ENCODE peak calls at places on chromosomes 7 and 10, in nine cellular contexts. C is tibial artery; W is ovary; B is psoas muscle; A is CD8-positive, alpha-beta T cell; T is pancreas; U is AG09309; G is prostate gland; F is body of pancreas. V is an unnamed sample.

GRCh38 chr10:51706225-51706624 is 6.8 kb upstream of the CSTF2T start:
- DNase-seq in T (no peak), U (peak; percentile 87), W (peak; percentile 89), G (no peak), C (peak; percentile 95), A (no peak), B (peak; percentile 68), F (peak; percentile 89), V (peak; percentile 50)

GRCh38 chr10:88979153-88979562 is 11.4 kb upstream of the FAS start:
- DNase-seq in F (no peak), B (peak; percentile 56), W (peak; percentile 66), A (no peak), G (peak; percentile 28), U (peak; percentile 82), T (no peak), C (peak; percentile 54), V (peak; percentile 94)

GRCh38 chr10:48399551-48399950 is 93.1 kb downstream of the MAPK8 start:
- DNase-seq in F (no peak), G (no peak), W (no peak), U (no peak), A (no peak), C (no peak), T (no peak), B (no peak), V (no peak)

GRCh38 chr7:377069-378040 is 87.4 kb downstream of the FOXL3 start:
- DNase-seq in G (no peak), W (peak; percentile 20), A (peak; percentile 7), C (peak; percentile 18), U (no peak), F (peak; percentile 21), B (no peak), T (peak; percentile 21), V (no peak)

GRCh38 chr10:93873427-93874115 is 20.2 kb upstream of the SLC35G1 start:
- DNase-seq in W (no peak), G (no peak), U (peak; percentile 33), T (no peak), C (no peak), A (no peak), B (no peak), F (no peak), V (peak; percentile 53)

GRCh38 chr10:4051011-4051407 is 266.0 kb upstream of the KLF6 start:
- DNase-seq in C (peak; percentile 81), A (no peak), G (no peak), B (no peak), F (peak; percentile 37), W (no peak), T (no peak), U (no peak), V (peak; percentile 25)

GRCh38 chr7:14938181-14938580 is 35.6 kb upstream of the DGKB start:
- DNase-seq in T (no peak), G (no peak), F (no peak), C (no peak), U (no peak), A (no peak), W (no peak), B (no peak), V (no peak)

GRCh38 chr10:48289652-48290238 is 15.2 kb upstream of the FRMPD2 start:
- DNase-seq in G (peak; percentile 50), F (peak; percentile 40), W (no peak), B (peak; percentile 27), A (peak; percentile 39), T (peak; percentile 30), U (peak; percentile 10), C (peak; percentile 43), V (peak; percentile 30)

GRCh38 chr7:127809285-127809702 is 157.3 kb downstream of the SND1 start:
- DNase-seq in U (no peak), G (no peak), C (no peak), W (no peak), F (no peak), A (no peak), T (no peak), B (peak; percentile 42), V (peak; percentile 41)

GRCh38 chr10:120700421-120700820 is 150.7 kb upstream of the WDR11 start:
- DNase-seq in G (no peak), A (no peak), U (no peak), B (no peak), W (no peak), F (no peak), T (no peak), C (no peak), V (no peak)

GRCh38 chr10:117000580-117000979 is 4.4 kb downstream of the SHTN1 start:
- DNase-seq in U (no peak), A (no peak), G (no peak), F (no peak), B (no peak), W (no peak), C (no peak), T (no peak), V (no peak)

GRCh38 chr7:204326-204725 is 12.0 kb downstream of the FAM20C start:
- DNase-seq in B (no peak), G (no peak), A (no peak), W (no peak), F (no peak), U (no peak), C (no peak), T (no peak), V (no peak)

GRCh38 chr7:35839860-35840854 is 39.3 kb downstream of the SEPTIN7 start:
- DNase-seq in F (no peak), U (peak; percentile 21), G (no peak), B (no peak), T (no peak), W (no peak), C (no peak), A (no peak), V (peak; percentile 52)

GRCh38 chr7:30846378-30846777 is 65.3 kb upstream of the AQP1 start:
- DNase-seq in T (no peak), F (peak; percentile 40), C (no peak), U (no peak), G (peak; percentile 69), A (no peak), W (no peak), B (no peak), V (no peak)

GRCh38 chr10:86956195-86956840 is 1.1 kb downstream of the MMRN2 start:
- DNase-seq in A (no peak), W (no peak), G (no peak), F (no peak), T (no peak), C (no peak), U (no peak), B (no peak), V (no peak)

GRCh38 chr10:86952106-86952505 is 5.3 kb downstream of the MMRN2 start:
- DNase-seq in U (no peak), W (peak; percentile 9), C (no peak), B (no peak), A (no peak), F (no peak), G (no peak), T (no peak), V (no peak)

GRCh38 chr10:86955501-86956194 is 1.8 kb downstream of the MMRN2 start:
- DNase-seq in T (no peak), A (no peak), B (no peak), W (peak; percentile 44), F (no peak), U (no peak), G (no peak), C (no peak), V (no peak)

GRCh38 chr10:86954681-86955500 is 2.5 kb downstream of the MMRN2 start:
- DNase-seq in A (no peak), U (no peak), F (no peak), G (no peak), W (no peak), B (no peak), T (no peak), C (no peak), V (no peak)

DNA sequence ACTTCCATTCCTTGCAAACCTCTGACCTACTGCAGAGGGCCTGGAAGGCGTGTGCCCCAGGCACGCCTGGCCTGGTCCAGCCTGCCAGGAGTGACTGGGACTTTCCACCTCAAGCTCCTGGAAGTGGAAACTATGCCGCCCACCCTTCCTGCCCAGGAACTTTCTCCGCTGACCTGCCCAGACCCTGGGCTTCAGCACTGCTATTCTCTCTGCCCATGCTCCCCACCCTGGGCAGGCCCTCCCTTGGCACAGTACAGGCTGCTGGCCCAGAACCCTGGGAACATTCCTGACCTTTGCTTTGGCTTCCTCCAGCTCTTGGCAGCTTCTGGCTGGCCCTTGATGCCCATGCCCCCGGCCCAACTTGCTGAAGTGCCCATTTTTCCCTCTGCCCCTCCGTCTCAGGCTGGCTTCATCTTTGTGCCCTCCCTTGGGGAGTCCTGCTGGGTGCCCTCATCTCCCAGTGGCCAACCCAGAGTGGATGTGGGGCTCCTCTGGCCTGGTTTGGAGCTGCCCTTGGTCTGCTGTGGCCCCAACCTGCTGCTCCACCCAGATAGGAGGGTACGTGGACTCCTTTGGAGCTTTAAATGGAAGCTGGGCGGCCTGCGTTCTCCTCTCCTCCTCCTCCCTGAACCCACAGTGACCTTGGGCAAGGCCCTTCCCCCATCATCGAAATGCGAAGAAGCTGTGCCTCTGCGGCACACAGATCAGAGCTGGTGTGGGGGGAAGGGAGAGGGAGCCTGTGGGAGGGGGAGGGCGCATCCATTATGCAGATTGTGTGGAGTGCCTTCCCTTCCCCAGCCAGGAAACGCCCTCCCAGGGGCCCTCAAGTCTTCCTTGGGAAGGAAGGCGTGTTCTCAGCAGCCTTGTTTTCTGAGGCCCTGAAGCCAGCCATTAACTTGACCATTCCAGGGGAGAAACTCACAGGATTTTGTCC is 3.4 kb downstream of the MMRN2 start:
- DNase-seq in T (no peak), G (no peak), W (peak; percentile 90), B (peak; percentile 61), U (no peak), C (peak; percentile 75), F (no peak), A (no peak), V (peak; percentile 53)
- H3K4me3 ChIP-seq in T (no peak overlapping the region), G (no peak overlapping the region), W (no peak overlapping the region), B (peak overlapping the region; percentile 59), U (no peak overlapping the region), C (peak overlapping the region; percentile 20), F (no peak overlapping the region), A (no peak overlapping the region), V (no peak overlapping the region)

GRCh38 chr7:33986951-33987948 is 81.9 kb downstream of the BMPER start:
- DNase-seq in U (peak; percentile 98), C (peak; percentile 32), A (no peak), G (no peak), T (no peak), W (no peak), B (no peak), F (no peak), V (peak; percentile 98)
- H3K4me3 ChIP-seq in U (no peak overlapping the region), C (no peak overlapping the region), A (no peak overlapping the region), G (no peak overlapping the region), T (no peak overlapping the region), W (no peak overlapping the region), B (no peak overlapping the region), F (no peak overlapping the region), V (no peak overlapping the region)

GRCh38 chr7:106871793-106872571 is 6.9 kb downstream of the PIK3CG start:
- DNase-seq in A (no peak), C (no peak), F (no peak), T (no peak), G (no peak), W (no peak), U (no peak), B (no peak), V (no peak)
- H3K4me3 ChIP-seq in A (no peak overlapping the region), C (no peak overlapping the region), F (no peak overlapping the region), T (no peak overlapping the region), G (no peak overlapping the region), W (no peak overlapping the region), U (no peak overlapping the region), B (no peak overlapping the region), V (no peak overlapping the region)

DNA sequence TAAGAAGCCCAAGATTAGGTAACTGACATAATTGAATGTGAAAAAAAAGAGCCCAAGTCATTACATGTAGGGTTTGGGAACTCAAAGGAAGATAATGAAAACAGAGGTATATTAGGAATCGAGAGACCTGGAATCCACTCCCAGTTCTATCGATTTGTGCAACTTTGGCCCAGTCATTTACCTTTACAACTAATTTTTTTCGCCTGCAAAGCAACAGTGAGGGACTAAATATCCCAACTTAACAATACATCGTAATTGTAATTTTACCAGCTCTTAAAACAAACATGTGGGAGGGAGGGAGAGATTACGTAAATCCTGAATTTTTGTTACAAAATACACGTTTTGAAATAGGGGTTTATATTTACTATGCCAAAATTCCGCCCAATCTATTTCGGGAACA is 1.4 kb downstream of the MINDY3 start:
- DNase-seq in F (no peak), B (no peak), A (no peak), U (no peak), W (no peak), C (no peak), T (no peak), G (no peak), V (no peak)
- H3K4me3 ChIP-seq in F (no peak overlapping the region), B (peak overlapping the region; percentile 80), A (peak overlapping the region; percentile 96), U (peak overlapping the region; percentile 97), W (peak overlapping the region; percentile 94), C (peak overlapping the region; percentile 83), T (no peak overlapping the region), G (peak overlapping the region; percentile 83), V (peak overlapping the region; percentile 76)